ENCODE peak calls at places on chromosome 4, in five cellular contexts. A is heart left ventricle, F is BE2C, T is PC-9, Y is tibial nerve. U is an unnamed sample. For H3K27me3, the result is how much of the 10 kb centered on the place peaks cover.

GRCh38 chr4:14513471-14513870 is 488.8 kb upstream of the CPEB2 start:
- DNase-seq in A (no peak), T (no peak), F (no peak), Y (no peak), U (no peak)

GRCh38 chr4:140719693-140720092 is 36.5 kb downstream of the TBC1D9 start:
- DNase-seq in F (no peak), Y (no peak), A (no peak), T (no peak), U (no peak)

GRCh38 chr4:79325436-79325835 is 425 bp downstream of the NAA11 start:
- DNase-seq in Y (no peak), F (no peak), T (no peak), A (no peak), U (no peak)

GRCh38 chr4:82708982-82709381 is 89.6 kb downstream of the SCD5 start:
- DNase-seq in Y (no peak), F (no peak), T (no peak), A (no peak), U (no peak)

GRCh38 chr4:53653484-53654053 is 62.3 kb upstream of the LNX1 start:
- DNase-seq in T (no peak), F (peak), A (no peak), Y (no peak), U (no peak)

GRCh38 chr4:139229534-139230039 is 50.4 kb downstream of the MGARP start:
- DNase-seq in Y (peak), A (no peak), F (no peak), T (no peak), U (no peak)

GRCh38 chr4:87266986-87267385 is 46.6 kb upstream of the KLHL8 start:
- DNase-seq in Y (no peak), A (no peak), F (no peak), T (no peak), U (no peak)

GRCh38 chr4:150072906-150073714 is 5.1 kb upstream of the DCLK2 start:
- DNase-seq in A (no peak), T (no peak), Y (no peak), F (no peak), U (no peak)

GRCh38 chr4:81052119-81053068 is 21.9 kb downstream of the BMP3 start:
- DNase-seq in T (peak), F (peak), Y (peak), A (peak), U (no peak)

GRCh38 chr4:132123870-132124623 is 1025.0 kb upstream of the PCDH10 start:
- DNase-seq in A (no peak), T (no peak), Y (no peak), F (no peak), U (no peak)

GRCh38 chr4:54558889-54559682 is 98.7 kb upstream of the KIT start:
- DNase-seq in A (no peak), Y (no peak), T (no peak), F (no peak), U (no peak)

GRCh38 chr4:181323061-181323460 is 920.1 kb upstream of the TENM3 start:
- DNase-seq in T (no peak), F (no peak), Y (no peak), A (no peak), U (no peak)

GRCh38 chr4:56316011-56316650 is 71.2 kb downstream of the AASDH start:
- DNase-seq in Y (no peak), T (no peak), A (no peak), F (no peak), U (no peak)

GRCh38 chr4:47101453-47101852 is 70.1 kb downstream of the GABRB1 start:
- DNase-seq in F (no peak), T (no peak), A (no peak), Y (no peak), U (no peak)

GRCh38 chr4:99572527-99573240 is 1.9 kb upstream of the MTTP start:
- DNase-seq in T (no peak), Y (no peak), A (no peak), F (no peak), U (no peak)

GRCh38 chr4:30716671-30717207 is 3.4 kb upstream of the PCDH7 start:
- DNase-seq in A (no peak), F (peak), T (no peak), Y (no peak), U (no peak)

GRCh38 chr4:1309261-1310010 is 19.7 kb downstream of the MAEA start:
- DNase-seq in F (peak), A (peak), Y (peak), T (no peak), U (peak)

GRCh38 chr4:183242291-183242690 is 77.8 kb downstream of the CLDN22 start:
- DNase-seq in Y (no peak), A (no peak), T (no peak), F (no peak), U (no peak)

GRCh38 chr4:123350191-123350544 is 46.4 kb upstream of the SPRY1 start:
- DNase-seq in T (peak), Y (no peak), F (no peak), A (no peak), U (no peak)

GRCh38 chr4:82893942-82894341 is 3.0 kb upstream of the SEC31A start:
- DNase-seq in F (no peak), T (no peak), A (no peak), Y (no peak), U (no peak)

GRCh38 chr4:600166-600565 is 24.1 kb upstream of the TMEM271 start:
- DNase-seq in Y (no peak), A (no peak), F (no peak), T (no peak), U (no peak)

GRCh38 chr4:81606166-81606565 is 134.5 kb upstream of the RASGEF1B start:
- DNase-seq in F (no peak), Y (no peak), T (no peak), A (no peak), U (no peak)

GRCh38 chr4:109432676-109433075 is 939 bp upstream of the SEC24B start:
- DNase-seq in A (no peak), F (no peak), Y (no peak), T (peak), U (no peak)

GRCh38 chr4:4855293-4856070 is 4.0 kb upstream of the MSX1 start:
- DNase-seq in Y (no peak), F (no peak), T (no peak), A (no peak), U (no peak)

GRCh38 chr4:69408451-69408850 is 87.3 kb downstream of the UGT2B4 start:
- DNase-seq in T (no peak), F (no peak), A (no peak), Y (no peak), U (no peak)

GRCh38 chr4:85498068-85498733 is 23.3 kb downstream of the ARHGAP24 start:
- DNase-seq in F (no peak), Y (no peak), A (peak), T (peak), U (no peak)

GRCh38 chr4:85496933-85497332 is 22.0 kb downstream of the ARHGAP24 start:
- DNase-seq in Y (no peak), T (peak), F (no peak), A (no peak), U (no peak)

GRCh38 chr4:85495621-85496020 is 20.7 kb downstream of the ARHGAP24 start:
- DNase-seq in Y (no peak), F (no peak), T (no peak), A (no peak), U (no peak)

GRCh38 chr4:85499573-85499972 is 24.6 kb downstream of the ARHGAP24 start:
- DNase-seq in Y (no peak), T (no peak), F (no peak), A (no peak), U (no peak)

DNA sequence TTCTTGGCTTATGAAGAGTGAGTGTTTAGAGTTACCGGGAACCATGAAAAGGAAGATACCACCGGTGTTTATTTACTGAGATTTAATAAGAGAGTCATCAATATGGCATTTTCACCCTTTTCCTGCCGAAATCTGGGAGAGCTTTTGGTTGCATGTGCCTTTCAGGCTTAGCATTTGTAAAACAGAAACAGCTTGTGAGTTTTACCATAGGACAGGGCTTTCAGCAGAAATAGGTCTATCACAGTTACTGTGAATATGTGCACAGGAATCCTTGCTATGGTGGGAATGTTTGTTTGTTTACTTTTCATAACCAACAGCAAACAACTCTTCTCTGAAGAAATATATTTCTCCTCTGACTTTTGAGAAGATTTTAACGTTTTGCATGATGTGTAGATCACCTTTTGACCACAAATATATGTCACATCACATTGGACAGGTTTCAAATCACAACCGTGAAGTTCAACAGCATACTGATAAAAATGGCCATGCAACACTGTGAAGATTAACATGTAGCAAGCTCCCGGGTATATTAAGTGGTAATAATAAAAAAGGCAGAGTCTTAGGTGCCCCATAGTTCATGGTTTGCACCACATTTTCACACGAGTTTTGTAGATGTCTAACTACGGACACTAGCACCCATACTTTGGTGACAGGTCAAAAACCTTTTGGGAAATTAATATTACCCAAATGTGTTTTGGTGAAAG is 21.3 kb downstream of the ARHGAP24 start:
- DNase-seq in T (peak), Y (no peak), F (no peak), A (no peak), U (no peak)
- H3K4me3 ChIP-seq in T (no peak), Y (no peak), F (no peak), A (no peak), U (no peak)

GRCh38 chr4:152937535-152938236 is 1.6 kb downstream of the FHDC1 start:
- DNase-seq in T (no peak), A (peak), Y (no peak), F (peak), U (no peak)
- H3K27me3 ChIP-seq in T (under half), A (under half), Y (under half), F (half or more), U (under half)

GRCh38 chr4:15755781-15756180 is 22.3 kb upstream of the CD38 start:
- DNase-seq in F (no peak), Y (no peak), T (no peak), A (no peak), U (no peak)

GRCh38 chr4:15753786-15754185 is 24.3 kb upstream of the CD38 start:
- DNase-seq in T (no peak), A (peak), F (no peak), Y (no peak), U (no peak)

GRCh38 chr4:15754323-15754722 is 23.8 kb upstream of the CD38 start:
- DNase-seq in Y (no peak), T (no peak), F (no peak), A (peak), U (no peak)

GRCh38 chr4:15756361-15756861 is 21.7 kb upstream of the CD38 start:
- DNase-seq in F (no peak), T (peak), Y (no peak), A (no peak), U (no peak)

DNA sequence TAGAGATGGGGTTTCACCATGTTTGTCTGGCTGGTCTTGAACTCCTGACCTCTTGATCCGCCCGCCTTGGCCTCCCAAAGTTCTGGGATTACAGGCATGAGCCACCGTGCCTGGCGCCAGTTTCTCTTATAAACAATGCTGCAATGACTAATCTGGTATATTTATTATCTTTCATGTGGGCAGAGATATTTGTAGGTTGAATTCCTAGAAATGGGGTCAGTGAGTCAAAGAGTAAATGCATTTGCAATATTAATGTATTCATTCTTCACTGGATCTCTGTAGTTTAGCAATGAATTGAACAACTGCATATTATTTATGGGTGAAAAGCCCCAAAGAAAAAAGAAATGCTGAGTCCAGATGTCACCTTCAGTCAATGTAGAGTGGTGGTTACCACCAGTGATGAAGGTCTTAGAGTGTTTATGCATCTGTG is 22.8 kb upstream of the CD38 start:
- DNase-seq in Y (no peak), A (no peak), T (peak), F (no peak), U (no peak)
- H3K4me3 ChIP-seq in Y (no peak), A (no peak), T (no peak), F (no peak), U (no peak)

GRCh38 chr4:5893013-5893580 is at the start of gene CRMP1:
- DNase-seq in T (no peak), F (peak), Y (no peak), A (no peak), U (no peak)
- H3K27me3 ChIP-seq in T (under half), F (under half), Y (half or more), A (half or more), U (under half)